ENCODE peak calls at places on chromosome 13, in ten cellular contexts. P is progenitor cell of endocrine pancreas; A is natural killer cell; D is IMR-90; B is neural crest cell; U is mucosa of descending colon; W is heart left ventricle; J is PC-3; G is activated CD8-positive, alpha-beta T cell treated with anti-CD3 and anti-CD28 coated beads for 36 hours; N is endothelial cell. O is an unnamed sample.

GRCh38 chr13:43132228-43132627 is 108.8 kb downstream of the DNAJC15 start:
- DNase-seq in B (no peak), U (no peak), G (no peak), D (peak), W (no peak), N (peak), P (no peak), J (peak), A (no peak), O (peak)

GRCh38 chr13:59409211-59409610 is 754.5 kb downstream of the DIAPH3 start:
- DNase-seq in U (no peak), N (no peak), D (peak), B (no peak), G (no peak), J (no peak), A (no peak), P (no peak), W (peak), O (no peak)

GRCh38 chr13:113862766-113863510 is 938 bp downstream of the GAS6 start:
- DNase-seq in N (peak), J (no peak), B (no peak), D (no peak), W (peak), A (peak), P (no peak), G (no peak), U (no peak), O (peak)

GRCh38 chr13:52158629-52159158 is 703 bp downstream of the NEK3 start:
- DNase-seq in U (no peak), B (no peak), G (no peak), W (peak), D (peak), J (peak), P (no peak), A (no peak), N (no peak), O (no peak)

GRCh38 chr13:46317120-46317519 is 69.9 kb downstream of the RUBCNL start:
- DNase-seq in P (no peak), B (no peak), G (no peak), U (no peak), D (no peak), W (no peak), J (no peak), A (no peak), N (no peak), O (no peak)

GRCh38 chr13:39419866-39420265 is 183.1 kb downstream of the LHFPL6 start:
- DNase-seq in J (no peak), G (no peak), P (no peak), U (no peak), D (no peak), N (no peak), B (no peak), A (no peak), W (no peak), O (no peak)

GRCh38 chr13:48585456-48585840 is 52.6 kb upstream of the RCBTB2 start:
- DNase-seq in G (no peak), D (no peak), N (no peak), W (no peak), P (no peak), J (peak), B (peak), A (no peak), U (no peak), O (no peak)

GRCh38 chr13:72290962-72291681 is 424.1 kb upstream of the DACH1 start:
- DNase-seq in P (no peak), W (no peak), G (no peak), U (no peak), J (peak), A (no peak), B (no peak), D (no peak), N (no peak), O (no peak)

GRCh38 chr13:89465366-89465765 is 1794.2 kb downstream of the SLITRK5 start:
- DNase-seq in G (no peak), D (no peak), A (no peak), J (no peak), N (no peak), W (no peak), U (no peak), P (no peak), B (no peak), O (no peak)

GRCh38 chr13:92487238-92487637 is 739.4 kb upstream of the GPC6 start:
- DNase-seq in J (no peak), N (no peak), W (no peak), U (no peak), P (no peak), B (no peak), G (no peak), A (no peak), D (no peak), O (no peak)

GRCh38 chr13:75153834-75154233 is 328.1 kb downstream of the TBC1D4 start:
- DNase-seq in P (no peak), D (no peak), W (no peak), N (no peak), G (no peak), B (no peak), J (no peak), A (no peak), U (no peak), O (no peak)

GRCh38 chr13:58587183-58587582 is 955.6 kb downstream of the PCDH17 start:
- DNase-seq in G (no peak), J (no peak), A (no peak), B (no peak), N (no peak), P (no peak), W (no peak), U (no peak), D (no peak), O (peak)

GRCh38 chr13:47114030-47114429 is 217.2 kb upstream of the HTR2A start:
- DNase-seq in A (no peak), P (no peak), G (no peak), D (peak), W (no peak), N (no peak), U (no peak), J (peak), B (no peak), O (no peak)

GRCh38 chr13:43676320-43676719 is 110.5 kb downstream of the ENOX1 start:
- DNase-seq in B (no peak), G (no peak), D (no peak), P (no peak), N (no peak), W (no peak), U (no peak), J (no peak), A (no peak), O (peak)

GRCh38 chr13:79780240-79780639 is 299.3 kb downstream of the NDFIP2 start:
- DNase-seq in J (no peak), D (peak), U (no peak), P (no peak), B (no peak), W (no peak), A (no peak), G (no peak), N (no peak), O (no peak)

GRCh38 chr13:24900507-24900906 is 136.5 kb downstream of the RNF17 start:
- DNase-seq in A (no peak), G (no peak), U (no peak), W (no peak), B (no peak), D (no peak), N (no peak), P (no peak), J (no peak), O (no peak)

GRCh38 chr13:59755647-59756290 is 408.0 kb downstream of the DIAPH3 start:
- DNase-seq in G (no peak), U (no peak), J (peak), A (no peak), B (no peak), D (no peak), N (no peak), W (no peak), P (no peak), O (no peak)

GRCh38 chr13:26327905-26328304 is 74.0 kb downstream of the CDK8 start:
- DNase-seq in N (no peak), W (no peak), B (no peak), U (no peak), P (no peak), J (peak), G (no peak), A (no peak), D (no peak), O (no peak)

GRCh38 chr13:75479102-75479501 is 2.9 kb downstream of the TBC1D4 start:
- DNase-seq in J (peak), W (no peak), P (no peak), U (no peak), N (no peak), G (no peak), A (no peak), D (no peak), B (no peak), O (no peak)

GRCh38 chr13:98144501-98145350 is 1.8 kb downstream of the FARP1 start:
- DNase-seq in G (no peak), P (no peak), N (peak), D (peak), W (peak), B (peak), J (peak), U (no peak), A (no peak), O (no peak)

GRCh38 chr13:24097064-24097463 is 63.5 kb upstream of the SPATA13 start:
- DNase-seq in A (no peak), N (no peak), D (peak), J (peak), P (no peak), G (peak), U (no peak), W (no peak), B (no peak), O (no peak)

GRCh38 chr13:35851238-35851814 is 279.9 kb downstream of the DCLK1 start:
- DNase-seq in J (no peak), P (no peak), U (no peak), N (no peak), A (no peak), B (no peak), W (no peak), D (no peak), G (no peak), O (no peak)

GRCh38 chr13:35005051-35005450 is 63.0 kb downstream of the NBEA start:
- DNase-seq in A (no peak), B (no peak), G (no peak), P (no peak), D (no peak), U (no peak), J (no peak), N (no peak), W (no peak), O (no peak)

GRCh38 chr13:34025746-34026145 is 207.8 kb downstream of the RFC3 start:
- DNase-seq in D (peak), W (no peak), B (no peak), J (peak), A (no peak), G (no peak), U (no peak), P (no peak), N (no peak), O (no peak)

GRCh38 chr13:29369060-29369743 is 226.3 kb downstream of the SLC7A1 start:
- DNase-seq in J (peak), U (no peak), P (no peak), D (peak), B (peak), G (peak), W (no peak), N (peak), A (no peak), O (no peak)

GRCh38 chr13:48201044-48201443 is 32.0 kb upstream of the ITM2B start:
- DNase-seq in A (no peak), P (no peak), W (no peak), B (no peak), U (no peak), G (no peak), J (no peak), D (no peak), N (no peak), O (no peak)

GRCh38 chr13:82088781-82089180 is 1747.9 kb upstream of the SPRY2 start:
- DNase-seq in P (no peak), J (no peak), B (no peak), D (no peak), U (no peak), G (no peak), W (no peak), A (no peak), N (no peak), O (no peak)

GRCh38 chr13:77733674-77734073 is 36.2 kb downstream of the SLAIN1 start:
- DNase-seq in P (no peak), A (no peak), D (no peak), B (no peak), N (no peak), U (no peak), J (no peak), G (no peak), W (no peak), O (no peak)

GRCh38 chr13:27830010-27830409 is 37.7 kb downstream of the GSX1 start:
- DNase-seq in P (peak), G (peak), J (peak), N (peak), A (peak), U (peak), D (no peak), B (peak), W (peak), O (peak)

DNA sequence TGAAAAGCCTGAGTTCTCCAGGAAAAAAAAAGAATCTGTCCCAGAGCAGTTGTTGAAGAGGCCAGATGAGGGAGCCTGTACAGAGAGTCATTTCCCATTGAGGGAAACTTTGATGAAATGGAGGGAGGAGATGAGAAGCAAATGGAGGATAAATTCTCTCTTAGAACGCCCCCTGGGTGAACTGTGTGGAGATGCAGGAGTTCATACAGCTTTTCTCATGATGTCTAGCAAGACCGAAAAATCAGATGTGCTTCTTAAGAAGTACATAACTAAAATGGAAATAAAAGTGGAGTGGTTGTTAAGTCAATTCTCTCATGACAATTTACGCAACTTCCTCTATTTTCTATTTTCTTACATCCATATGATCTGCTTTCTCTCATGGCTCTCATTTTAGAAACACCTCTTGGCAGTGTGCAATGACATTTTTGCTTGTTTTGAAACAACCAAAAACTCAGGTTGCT is 1263.1 kb downstream of the PCDH9 start:
- DNase-seq in U (no peak), N (no peak), A (no peak), P (no peak), W (no peak), B (no peak), J (peak), D (peak), G (no peak), O (no peak)
- TF ChIP-seq CTCF in U (no peak), N (peak), A (no peak), P (peak), W (no peak), B (peak), J (peak), D (peak), G (no peak), O (no peak)

DNA sequence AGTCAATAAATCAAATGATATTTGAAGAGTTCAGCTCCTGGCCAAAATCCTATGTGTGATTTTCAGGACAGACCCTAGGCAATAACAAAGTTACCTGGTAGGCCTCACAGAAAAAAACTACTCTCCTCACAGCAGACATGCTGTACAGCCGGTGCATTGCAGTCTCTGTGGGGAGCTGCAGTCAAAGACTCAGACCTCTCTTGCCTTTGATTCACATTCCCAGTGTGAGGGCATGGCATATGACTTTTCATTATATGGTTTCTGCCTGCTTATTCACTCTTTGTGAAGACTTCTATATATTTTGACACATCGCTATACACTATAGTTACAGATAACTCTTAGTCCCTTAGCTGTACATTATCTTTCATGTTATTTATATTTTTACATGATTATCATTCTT is 2684.3 kb upstream of the PCDH20 start:
- DNase-seq in A (no peak), J (no peak), W (no peak), N (no peak), G (no peak), P (no peak), B (no peak), D (no peak), U (no peak), O (no peak)
- TF ChIP-seq CTCF in A (no peak), J (no peak), W (no peak), N (no peak), G (no peak), P (no peak), B (no peak), D (no peak), U (no peak), O (no peak)

GRCh38 chr13:70967564-70967963 is 859.3 kb upstream of the KLHL1 start:
- DNase-seq in J (no peak), A (no peak), U (peak), N (no peak), D (no peak), G (no peak), B (no peak), P (no peak), W (no peak), O (no peak)

GRCh38 chr13:70959376-70959775 is 851.1 kb upstream of the KLHL1 start:
- DNase-seq in U (no peak), A (no peak), D (no peak), N (no peak), P (no peak), G (no peak), J (no peak), B (no peak), W (no peak), O (no peak)

GRCh38 chr13:70960841-70961443 is 852.7 kb upstream of the KLHL1 start:
- DNase-seq in P (no peak), B (peak), U (no peak), A (no peak), G (peak), D (peak), N (peak), J (peak), W (no peak), O (no peak)

GRCh38 chr13:70964124-70964523 is 855.9 kb upstream of the KLHL1 start:
- DNase-seq in J (peak), G (no peak), D (no peak), N (no peak), B (no peak), W (no peak), P (no peak), A (no peak), U (no peak), O (no peak)
- TF ChIP-seq CTCF in J (peak), G (no peak), D (no peak), N (peak), B (peak), W (no peak), P (peak), A (no peak), U (no peak), O (no peak)

GRCh38 chr13:23087884-23088283 is 92.9 kb upstream of the SGCG start:
- DNase-seq in N (peak), D (peak), W (no peak), P (no peak), G (peak), J (peak), B (peak), A (no peak), U (no peak), O (peak)
- TF ChIP-seq CTCF in N (peak), D (peak), W (peak), P (peak), G (peak), J (peak), B (peak), A (no peak), U (no peak), O (peak)

GRCh38 chr13:57583529-57583928 is 48.0 kb upstream of the PCDH17 start:
- DNase-seq in G (no peak), N (no peak), B (no peak), P (no peak), A (no peak), W (no peak), J (no peak), U (no peak), D (no peak), O (no peak)

GRCh38 chr13:57582032-57582431 is 49.5 kb upstream of the PCDH17 start:
- DNase-seq in G (no peak), P (no peak), N (no peak), A (no peak), U (peak), W (no peak), J (no peak), D (no peak), B (no peak), O (no peak)
- TF ChIP-seq CTCF in G (no peak), P (no peak), N (no peak), A (no peak), U (no peak), W (no peak), J (no peak), D (no peak), B (peak), O (no peak)

DNA sequence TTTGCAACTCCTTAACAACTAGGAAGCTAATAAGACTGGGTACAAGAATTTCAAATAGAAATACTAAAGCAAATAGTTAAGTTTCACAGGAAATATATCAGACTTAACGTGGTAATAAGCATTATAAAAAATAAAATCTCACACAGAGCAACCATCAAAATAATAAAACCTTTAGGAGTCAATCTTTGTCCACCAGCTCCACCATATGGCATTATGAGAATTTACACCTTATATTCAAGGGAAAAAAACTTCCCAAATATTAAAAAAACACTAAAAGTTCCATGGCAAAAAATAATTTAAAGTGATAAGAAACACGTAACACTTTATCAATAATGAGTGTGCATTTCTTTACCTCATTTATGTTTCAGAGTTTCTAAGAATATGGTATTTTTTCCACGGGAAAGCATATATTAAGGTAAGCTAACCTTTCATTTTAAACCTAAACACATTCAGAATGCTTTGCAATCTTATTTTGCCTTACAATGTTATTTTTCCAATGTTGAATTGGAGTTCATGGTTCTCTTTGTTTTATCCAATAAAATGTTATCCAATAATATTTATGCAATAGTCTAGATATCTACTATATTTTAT is 423.2 kb upstream of the SGCG start:
- DNase-seq in A (no peak), U (no peak), P (no peak), W (no peak), J (peak), D (peak), B (no peak), G (no peak), N (no peak), O (no peak)
- TF ChIP-seq CTCF in A (no peak), U (no peak), P (peak), W (peak), J (peak), D (peak), B (peak), G (no peak), N (peak), O (peak)

DNA sequence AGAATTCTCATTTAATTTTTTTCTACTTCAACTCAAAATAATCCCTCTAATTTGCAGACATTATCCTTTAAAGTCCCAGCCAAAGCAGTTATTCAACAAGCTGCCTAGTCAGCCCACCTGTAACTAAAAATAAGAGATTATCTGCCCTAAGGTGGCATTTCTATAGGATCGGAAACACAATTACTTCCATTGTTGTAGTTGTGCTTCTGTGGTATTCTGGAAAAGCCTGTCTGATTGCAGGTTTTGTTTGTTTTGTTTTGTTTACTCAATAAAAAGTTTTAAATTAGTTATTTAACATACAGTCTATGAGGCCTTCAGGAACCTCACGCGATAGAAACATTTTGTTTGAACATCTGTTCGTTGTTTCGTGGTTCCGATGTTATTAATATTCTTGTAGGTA is 101.0 kb downstream of the ZIC5 start:
- DNase-seq in W (no peak), U (no peak), G (no peak), D (no peak), A (no peak), B (no peak), J (no peak), N (no peak), P (no peak), O (no peak)
- TF ChIP-seq CTCF in W (no peak), U (no peak), G (no peak), D (no peak), A (no peak), B (no peak), J (no peak), N (no peak), P (no peak), O (no peak)

O was measured in GM10248.